ENCODE peak calls at places on chromosomes 13 and 19, in ten cellular contexts. N is choroid plexus epithelial cell; K is RWPE2; Y is stimulated activated CD8-positive, alpha-beta memory T cell treated with anti-CD3 and anti-CD28 coated beads, Interleukin-7, amount 100 ng/mL, for 24 hours; S is activated T-helper 1 cell treated with anti-CD3 and anti-CD28 coated beads, Interleukin-12 subunit alpha, Interleukin-12 subunit beta, Interleukin-2, Interleukin-4 antibody, amounts not matched to agents 30 ng/mL and 10 ng/mL and 1 ng/mL, durations not matched to agents 14 hours and 24 hours and 36 hours; E is neural crest cell; B is stimulated activated naive B cell treated with anti-CD40 and anti-IgM and Interleukin-4, amounts not matched to agents 10 μg/mL and 1 μg/mL and 100 μg/mL, for 72 hours; W is stimulated activated CD4-positive, alpha-beta T cell treated with anti-CD3 and anti-CD28 coated beads, Interleukin-4, amount 100 ng/mL, for 24 hours; M is NCI-H1105 treated with DMSO at 0.1 percent for 48 hours; T is smooth muscle cell of the brain vasculature. G is an unnamed sample.

GRCh38 chr13:63864171-63864902 is 2448.7 kb upstream of the PCDH20 start:
- DNase-seq in S (no peak), W (no peak), Y (no peak), T (no peak), K (no peak), N (peak; percentile 73), B (no peak), E (no peak), M (no peak), G (no peak)

GRCh38 chr13:98686281-98686680 is 66.2 kb downstream of the SLC15A1 start:
- DNase-seq in K (no peak), S (no peak), N (no peak), T (no peak), M (no peak), B (no peak), W (no peak), E (no peak), Y (no peak), G (no peak)

GRCh38 chr13:113116871-113117271 is 5.7 kb upstream of the F10 start:
- DNase-seq in N (no peak), B (no peak), W (no peak), M (no peak), E (no peak), K (peak; percentile 34), S (no peak), Y (no peak), T (no peak), G (no peak)

GRCh38 chr13:83499286-83499685 is 383.0 kb downstream of the SLITRK1 start:
- DNase-seq in E (no peak), B (no peak), K (no peak), M (no peak), T (no peak), S (no peak), Y (no peak), N (no peak), W (no peak), G (no peak)

GRCh38 chr13:106528711-106529414 is 6.6 kb downstream of the EFNB2 start:
- DNase-seq in W (no peak), E (no peak), Y (no peak), M (no peak), B (no peak), K (no peak), S (no peak), T (no peak), N (no peak), G (no peak)

GRCh38 chr13:51453308-51453958 is 597 bp upstream of the INTS6 start:
- DNase-seq in S (peak; percentile 80), M (peak; percentile 59), K (peak; percentile 62), N (no peak), B (peak; percentile 91), Y (peak; percentile 55), T (peak; percentile 50), E (no peak), W (peak; percentile 81), G (peak; percentile 67)

GRCh38 chr13:51643882-51644281 is 59.6 kb downstream of the WDFY2 start:
- DNase-seq in N (peak; percentile 95), K (no peak), W (no peak), Y (no peak), M (no peak), S (no peak), B (no peak), E (no peak), T (peak; percentile 77), G (no peak)

GRCh38 chr13:91714726-91715334 is 316.4 kb downstream of the GPC5 start:
- DNase-seq in N (no peak), B (no peak), T (no peak), S (no peak), M (no peak), E (no peak), Y (no peak), W (no peak), K (no peak), G (peak; percentile 15)

GRCh38 chr13:36131215-36131930 is at the start of gene DCLK1:
- DNase-seq in Y (no peak), S (no peak), T (no peak), E (peak; percentile 60), W (no peak), M (peak; percentile 59), K (peak; percentile 39), N (peak; percentile 41), B (no peak), G (peak; percentile 69)

GRCh38 chr19:39946532-39946931 is 12.1 kb upstream of the FCGBP start:
- DNase-seq in E (no peak), K (no peak), Y (no peak), S (no peak), T (no peak), W (no peak), M (no peak), B (no peak), N (peak; percentile 21), G (no peak)

GRCh38 chr13:30341815-30342570 is 34.6 kb upstream of the KATNAL1 start:
- DNase-seq in B (no peak), E (no peak), Y (no peak), N (peak; percentile 93), W (no peak), S (no peak), T (peak; percentile 55), K (peak; percentile 67), M (peak; percentile 68), G (peak; percentile 81)